ENCODE peak calls at places on chromosomes 4 and X, in four cellular contexts. One of them, this sample, is unnamed.

GRCh38 chr4:88097301-88097700 is 61.1 kb downstream of the ABCG2 start:
- DNase-seq in H1: no peak
- DNase-seq in GM12878: no peak
- DNase-seq in HepG2: no peak
- DNase-seq in this sample: no peak

GRCh38 chr4:21949073-21949457 is 493 bp upstream of the KCNIP4 start:
- DNase-seq in H1: peak; percentile 60
- DNase-seq in GM12878: no peak
- DNase-seq in HepG2: no peak
- DNase-seq in this sample: no peak

GRCh38 chr4:23068756-23069155 is 376.0 kb downstream of the GBA3 start:
- DNase-seq in H1: no peak
- DNase-seq in GM12878: no peak
- DNase-seq in HepG2: no peak
- DNase-seq in this sample: no peak

GRCh38 chrX:140431521-140431920 is 73.3 kb downstream of the SOX3 start:
- DNase-seq in H1: no peak
- DNase-seq in GM12878: no peak
- DNase-seq in HepG2: no peak
- DNase-seq in this sample: no peak

GRCh38 chrX:100829730-100830129 is 9.5 kb downstream of the CSTF2 start:
- DNase-seq in H1: no peak
- DNase-seq in GM12878: peak; percentile 45
- DNase-seq in HepG2: no peak
- DNase-seq in this sample: no peak

GRCh38 chrX:140123446-140123845 is 158.1 kb upstream of the CXorf66 start:
- DNase-seq in H1: peak; percentile 50
- DNase-seq in GM12878: no peak
- DNase-seq in HepG2: no peak
- DNase-seq in this sample: no peak

GRCh38 chrX:17933856-17934255 is 72.8 kb upstream of the RAI2 start:
- DNase-seq in H1: no peak
- DNase-seq in GM12878: no peak
- DNase-seq in HepG2: no peak
- DNase-seq in this sample: no peak

GRCh38 chrX:149074429-149074828 is 430.7 kb downstream of the IDS start:
- DNase-seq in H1: no peak
- DNase-seq in GM12878: peak; percentile 7
- DNase-seq in HepG2: no peak
- DNase-seq in this sample: no peak

GRCh38 chr4:146235654-146236570 is 21.6 kb downstream of the REELD1 start:
- DNase-seq in H1: no peak
- DNase-seq in GM12878: no peak
- DNase-seq in HepG2: no peak
- DNase-seq in this sample: no peak

GRCh38 chr4:3440979-3441500 is 728 bp upstream of the HGFAC start:
- DNase-seq in H1: no peak
- DNase-seq in GM12878: no peak
- DNase-seq in HepG2: no peak
- DNase-seq in this sample: no peak

GRCh38 chr4:122152699-122153328 is 683 bp downstream of the BLTP1 start:
- DNase-seq in H1: no peak
- DNase-seq in GM12878: no peak
- DNase-seq in HepG2: peak; percentile 9
- DNase-seq in this sample: peak; percentile 3

GRCh38 chrX:132751043-132751690 is 207.3 kb downstream of the HS6ST2 start:
- DNase-seq in H1: no peak
- DNase-seq in GM12878: no peak
- DNase-seq in HepG2: no peak
- DNase-seq in this sample: peak; percentile 16

GRCh38 chrX:111164728-111165127 is 68.7 kb downstream of the PAK3 start:
- DNase-seq in H1: no peak
- DNase-seq in GM12878: no peak
- DNase-seq in HepG2: no peak
- DNase-seq in this sample: no peak

GRCh38 chrX:49100704-49101628 is 21.3 kb upstream of the WDR45 start:
- DNase-seq in H1: peak; percentile 86
- DNase-seq in GM12878: peak; percentile 84
- DNase-seq in HepG2: peak; percentile 89
- DNase-seq in this sample: peak; percentile 94

GRCh38 chrX:386239-386767 is 404 bp downstream of the PPP2R3B start:
- DNase-seq in H1: no peak
- DNase-seq in GM12878: no peak
- DNase-seq in HepG2: no peak
- DNase-seq in this sample: no peak

GRCh38 chr4:15197005-15197404 is 194.7 kb downstream of the CPEB2 start:
- DNase-seq in H1: peak; percentile 46
- DNase-seq in GM12878: no peak
- DNase-seq in HepG2: peak; percentile 23
- DNase-seq in this sample: peak; percentile 40

GRCh38 chrX:42704454-42704853 is 73.5 kb downstream of the PPP1R2C start:
- DNase-seq in H1: no peak
- DNase-seq in GM12878: no peak
- DNase-seq in HepG2: no peak
- DNase-seq in this sample: no peak

GRCh38 chr4:1898007-1898406 is 26.8 kb downstream of the NSD2 start:
- DNase-seq in H1: no peak
- DNase-seq in GM12878: no peak
- DNase-seq in HepG2: no peak
- DNase-seq in this sample: no peak

GRCh38 chr4:64417974-64418373 is 8.7 kb upstream of the TECRL start:
- DNase-seq in H1: no peak
- DNase-seq in GM12878: no peak
- DNase-seq in HepG2: no peak
- DNase-seq in this sample: no peak

GRCh38 chr4:113328514-113328913 is 279.1 kb downstream of the ANK2 start:
- DNase-seq in H1: peak; percentile 65
- DNase-seq in GM12878: no peak
- DNase-seq in HepG2: peak; percentile 15
- DNase-seq in this sample: peak; percentile 15

GRCh38 chrX:39809326-39809725 is 288.4 kb downstream of the BCOR start:
- DNase-seq in H1: no peak
- DNase-seq in GM12878: no peak
- DNase-seq in HepG2: no peak
- DNase-seq in this sample: no peak

GRCh38 chrX:103073442-103073841 is 9.5 kb upstream of the BEX1 start:
- DNase-seq in H1: no peak
- DNase-seq in GM12878: no peak
- DNase-seq in HepG2: no peak
- DNase-seq in this sample: no peak

GRCh38 chr4:69054578-69055200 is 41.6 kb upstream of the UGT2B7 start:
- DNase-seq in H1: no peak
- DNase-seq in GM12878: no peak
- DNase-seq in HepG2: peak; percentile 66
- DNase-seq in this sample: no peak

GRCh38 chr4:168641811-168642140 is 144.9 kb downstream of the PALLD start:
- DNase-seq in H1: no peak
- DNase-seq in GM12878: no peak
- DNase-seq in HepG2: no peak
- DNase-seq in this sample: no peak

GRCh38 chr4:168637872-168638756 is 141.3 kb downstream of the PALLD start:
- DNase-seq in H1: no peak
- DNase-seq in GM12878: no peak
- DNase-seq in HepG2: no peak
- DNase-seq in this sample: no peak

GRCh38 chr4:168643083-168643795 is 146.4 kb downstream of the PALLD start:
- DNase-seq in H1: no peak
- DNase-seq in GM12878: no peak
- DNase-seq in HepG2: no peak
- DNase-seq in this sample: no peak

GRCh38 chr4:168636506-168637176 is 139.8 kb downstream of the PALLD start:
- DNase-seq in H1: no peak
- DNase-seq in GM12878: no peak
- DNase-seq in HepG2: no peak
- DNase-seq in this sample: no peak

GRCh38 chr4:168639914-168640313 is 143.1 kb downstream of the PALLD start:
- DNase-seq in H1: no peak
- DNase-seq in GM12878: no peak
- DNase-seq in HepG2: no peak
- DNase-seq in this sample: no peak
- H3K4me1 ChIP-seq in H1: no peaks in the 10 kb centered on the region
- H3K4me1 ChIP-seq in GM12878: no peaks in the 10 kb centered on the region
- H3K4me1 ChIP-seq in HepG2: no peaks in the 10 kb centered on the region
- H3K4me1 ChIP-seq in this sample: no peaks in the 10 kb centered on the region

GRCh38 chr4:83112239-83112638 is 2.3 kb downstream of the PLAC8 start:
- DNase-seq in H1: no peak
- DNase-seq in GM12878: peak; percentile 86
- DNase-seq in HepG2: peak; percentile 12
- DNase-seq in this sample: no peak
- TF ChIP-seq SUZ12 in H1: no peak
- TF ChIP-seq SUZ12 in GM12878: no peak
- TF ChIP-seq SUZ12 in HepG2: no peak
- TF ChIP-seq SUZ12 in this sample: no peak

DNA sequence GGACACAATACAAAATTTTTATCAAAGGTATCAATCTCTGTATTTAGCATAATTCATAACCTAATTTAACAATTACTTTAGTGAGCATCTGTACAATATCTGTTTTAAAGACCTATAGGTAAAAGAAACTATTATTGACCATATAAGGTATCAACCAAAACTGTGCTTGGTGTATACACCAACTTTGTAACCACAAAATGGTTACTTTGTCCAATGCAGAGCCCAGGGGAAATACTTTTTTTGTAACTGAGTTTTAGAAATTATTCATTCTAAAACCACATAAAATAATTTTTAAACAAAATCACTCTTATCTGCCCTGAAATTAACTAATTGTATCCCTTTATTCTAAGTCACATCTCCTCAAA is 5.0 kb downstream of the CXXC4 start:
- DNase-seq in H1: no peak
- DNase-seq in GM12878: no peak
- DNase-seq in HepG2: no peak
- DNase-seq in this sample: no peak
- TF ChIP-seq ZNF274 in H1: no peak
- TF ChIP-seq ZNF274 in GM12878: no peak
- TF ChIP-seq ZNF274 in HepG2: no peak
- TF ChIP-seq ZNF274 in this sample: no peak

DNA sequence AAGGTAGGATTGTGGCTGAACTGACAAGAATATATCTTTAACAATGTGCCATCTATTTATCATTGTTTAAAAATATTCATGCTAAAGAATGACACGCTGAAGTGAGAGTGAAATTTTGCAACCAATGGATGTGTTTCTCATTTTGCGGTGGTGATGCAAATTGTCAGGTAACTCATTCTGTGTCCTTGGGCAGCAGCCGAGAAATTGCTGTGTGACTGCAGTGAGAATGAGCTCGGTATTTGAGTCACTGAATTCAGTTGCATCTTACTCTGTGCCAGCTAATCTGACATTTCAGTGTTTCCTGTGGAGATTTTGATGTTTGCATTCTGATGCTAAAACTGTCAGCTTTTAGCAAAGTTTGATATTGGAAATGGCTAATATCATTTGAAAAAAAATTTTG is 28.1 kb downstream of the MCUB start:
- DNase-seq in H1: no peak
- DNase-seq in GM12878: peak; percentile 58
- DNase-seq in HepG2: no peak
- DNase-seq in this sample: no peak
- H3K4me1 ChIP-seq in H1: no peaks in the 10 kb centered on the region
- H3K4me1 ChIP-seq in GM12878: peaks cover 9% of the 10 kb centered on the region
- H3K4me1 ChIP-seq in HepG2: no peaks in the 10 kb centered on the region
- H3K4me1 ChIP-seq in this sample: no peaks in the 10 kb centered on the region

This sample was measured in NT2/D1.